ENCODE peak calls at places on chromosome 19, in six cellular contexts. J, M, W, T, O and Q are unnamed samples.

GRCh38 chr19:42421101-42421500 is 6.1 kb downstream of the LIPE start:
- DNase-seq in J (no peak), M (no peak), W (no peak), T (no peak), O (no peak), Q (no peak)

GRCh38 chr19:48571378-48572162 is 19.6 kb downstream of the SULT2B1 start:
- DNase-seq in J (no peak), M (no peak), W (no peak), T (no peak), O (no peak), Q (no peak)

GRCh38 chr19:5526691-5527090 is 41.1 kb downstream of the TINCR start:
- DNase-seq in J (no peak), M (no peak), W (no peak), T (no peak), O (no peak), Q (no peak)

GRCh38 chr19:29672933-29673336 is 7.7 kb downstream of the PLEKHF1 start:
- DNase-seq in J (peak), M (no peak), W (no peak), T (no peak), O (peak), Q (no peak)

GRCh38 chr19:18046066-18046718 is 38.2 kb downstream of the ARRDC2 start:
- DNase-seq in J (no peak), M (no peak), W (no peak), T (no peak), O (no peak), Q (peak)

GRCh38 chr19:51398096-51398704 is 7.8 kb upstream of the C19orf84 start:
- DNase-seq in J (no peak), M (no peak), W (no peak), T (no peak), O (no peak), Q (no peak)

GRCh38 chr19:7515471-7516226 is at the start of gene ZNF358:
- DNase-seq in J (peak), M (peak), W (no peak), T (peak), O (peak), Q (no peak)

GRCh38 chr19:51064534-51065220 is at the start of gene KLK13:
- DNase-seq in J (no peak), M (peak), W (no peak), T (peak), O (no peak), Q (no peak)

GRCh38 chr19:383040-383439 is 25.9 kb downstream of the C2CD4C start:
- DNase-seq in J (peak), M (no peak), W (no peak), T (no peak), O (no peak), Q (no peak)

GRCh38 chr19:13995017-13995728 is 10.9 kb downstream of the RFX1 start:
- DNase-seq in J (no peak), M (peak), W (no peak), T (no peak), O (peak), Q (no peak)

GRCh38 chr19:11662278-11662677 is 65.0 kb downstream of the ZNF627 start:
- DNase-seq in J (no peak), M (no peak), W (no peak), T (no peak), O (no peak), Q (no peak)

GRCh38 chr19:6753178-6754031 is 13.8 kb downstream of the SH2D3A start:
- DNase-seq in J (peak), M (no peak), W (no peak), T (peak), O (peak), Q (no peak)

GRCh38 chr19:53365899-53366493 is 491 bp downstream of the ZNF525 start:
- DNase-seq in J (peak), M (peak), W (no peak), T (peak), O (peak), Q (no peak)

GRCh38 chr19:50739841-50740426 is 16.8 kb downstream of the CLEC11A start:
- DNase-seq in J (no peak), M (no peak), W (no peak), T (no peak), O (no peak), Q (no peak)

DNA sequence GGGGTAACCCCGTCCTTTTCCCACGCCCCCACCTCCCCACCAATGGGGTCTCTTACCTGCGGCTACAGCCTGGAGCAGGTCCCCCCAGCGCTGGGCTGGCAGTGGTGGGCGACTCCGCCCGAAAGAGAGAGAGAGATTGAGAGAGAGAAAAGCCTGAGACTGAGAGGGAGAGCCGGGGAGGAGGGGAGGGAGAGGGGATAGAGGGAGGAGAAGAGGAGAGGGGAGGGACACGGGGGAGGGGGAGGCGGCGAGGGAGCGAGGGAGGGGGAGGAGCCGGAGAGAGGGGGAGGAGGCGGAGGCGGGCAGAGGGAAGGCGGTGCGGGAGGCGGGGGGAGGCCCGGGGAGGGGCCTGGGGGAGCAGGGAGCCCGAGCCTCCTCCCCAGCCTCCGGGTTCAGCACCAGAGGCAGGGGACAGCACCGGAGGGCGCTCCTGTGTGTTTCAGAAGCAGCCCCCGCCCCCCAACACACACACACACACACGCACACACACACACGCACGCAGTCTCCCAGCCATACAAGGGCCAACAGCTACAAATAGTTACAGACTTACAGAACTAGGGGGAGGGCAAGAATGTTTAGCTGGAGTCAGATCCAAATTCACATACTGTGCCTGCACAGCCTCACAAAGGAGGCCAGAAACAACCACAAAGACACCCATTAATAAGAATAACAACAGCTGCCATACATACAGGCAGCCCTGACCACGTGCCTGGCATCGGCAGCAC is at the start of gene SLC8A2:
- DNase-seq in J (no peak), M (peak), W (peak), T (peak), O (peak), Q (peak)
- H3K4me3 ChIP-seq in J (no peak), M (peak), W (peak), T (peak), O (no peak), Q (no peak)

GRCh38 chr19:4327252-4327876 is 11.3 kb downstream of the STAP2 start:
- DNase-seq in J (peak), M (no peak), W (no peak), T (peak), O (peak), Q (no peak)
- H3K4me3 ChIP-seq in J (peak), M (peak), W (peak), T (peak), O (peak), Q (peak)

DNA sequence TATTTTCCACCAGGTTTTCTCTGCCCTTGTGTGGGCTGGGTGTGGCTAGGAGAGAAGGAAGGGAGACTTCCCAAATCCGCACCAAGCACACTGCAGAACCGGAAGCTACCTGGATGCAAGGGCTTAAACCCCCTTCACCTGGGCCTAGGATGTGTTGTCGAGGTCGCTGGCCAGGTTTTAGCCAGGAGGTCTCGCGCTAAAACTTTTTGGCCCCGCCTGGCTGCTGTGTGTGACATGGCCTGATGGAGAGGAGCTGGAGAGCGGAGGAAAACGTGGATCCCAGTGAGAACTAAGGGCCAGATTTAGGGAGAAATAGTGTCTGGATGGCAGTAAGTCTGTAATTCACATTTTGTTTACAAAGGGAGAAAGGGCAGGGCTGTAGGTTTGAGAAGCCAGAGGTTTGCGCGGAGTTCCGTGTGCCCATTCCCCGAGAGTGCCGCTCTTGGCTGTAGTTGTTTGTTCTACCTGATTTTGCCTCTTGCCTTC is 3.1 kb upstream of the TSHZ3 start:
- DNase-seq in J (no peak), M (no peak), W (no peak), T (no peak), O (no peak), Q (no peak)
- H3K4me3 ChIP-seq in J (no peak), M (no peak), W (peak), T (peak), O (no peak), Q (no peak)

GRCh38 chr19:45401815-45402468 is 2.9 kb downstream of the PPP1R13L start:
- DNase-seq in J (no peak), M (no peak), W (no peak), T (no peak), O (no peak), Q (no peak)
- H3K4me3 ChIP-seq in J (no peak), M (peak), W (no peak), T (no peak), O (no peak), Q (peak)

GRCh38 chr19:1860133-1860775 is 3.1 kb downstream of the KLF16 start:
- DNase-seq in J (no peak), M (no peak), W (no peak), T (peak), O (no peak), Q (no peak)
- H3K4me3 ChIP-seq in J (no peak), M (no peak), W (peak), T (no peak), O (no peak), Q (peak)

GRCh38 chr19:38266070-38266469 is 1.7 kb downstream of the SPINT2 start:
- DNase-seq in J (no peak), M (no peak), W (no peak), T (no peak), O (no peak), Q (no peak)
- H3K4me3 ChIP-seq in J (no peak), M (peak), W (no peak), T (no peak), O (peak), Q (peak)

GRCh38 chr19:4278460-4278901 is 585 bp upstream of the SHD start:
- DNase-seq in J (no peak), M (no peak), W (no peak), T (no peak), O (no peak), Q (no peak)
- H3K4me3 ChIP-seq in J (no peak), M (no peak), W (peak), T (no peak), O (no peak), Q (no peak)